ENCODE peak calls at places on chromosomes 1 and 21, in four cellular contexts. K, C, G and S are unnamed samples. For H3K4me1, the result is how much of the 10 kb centered on the place peaks cover.

GRCh38 chr1:247769603-247770002 is 9.2 kb upstream of the OR1C1 start:
- DNase-seq in K (no peak), C (no peak), G (no peak), S (no peak)

GRCh38 chr1:96568639-96569038 is 152.9 kb upstream of the PTBP2 start:
- DNase-seq in K (no peak), C (no peak), G (no peak), S (no peak)

GRCh38 chr1:240235521-240236288 is 144.0 kb downstream of the FMN2 start:
- DNase-seq in K (no peak), C (no peak), G (no peak), S (no peak)

GRCh38 chr1:63987014-63987630 is 213.3 kb downstream of the ROR1 start:
- DNase-seq in K (no peak), C (no peak), G (no peak), S (no peak)

GRCh38 chr1:201614262-201615015 is 75.5 kb downstream of the NAV1 start:
- DNase-seq in K (peak), C (peak), G (peak), S (no peak)

GRCh38 chr21:31446206-31446900 is 102.3 kb upstream of the TIAM1 start:
- DNase-seq in K (no peak), C (no peak), G (no peak), S (no peak)

GRCh38 chr1:52659356-52659755 is 26.4 kb downstream of the SHISAL2A start:
- DNase-seq in K (no peak), C (no peak), G (no peak), S (no peak)

GRCh38 chr21:37503848-37504467 is 137.4 kb downstream of the DYRK1A start:
- DNase-seq in K (no peak), C (no peak), G (no peak), S (no peak)

GRCh38 chr1:79554620-79555160 is 548.2 kb upstream of the ADGRL4 start:
- DNase-seq in K (no peak), C (no peak), G (no peak), S (no peak)

GRCh38 chr1:150127868-150128267 is 21.8 kb upstream of the PLEKHO1 start:
- DNase-seq in K (no peak), C (no peak), G (no peak), S (no peak)

GRCh38 chr1:156160744-156161181 is 7.4 kb downstream of the SEMA4A start:
- DNase-seq in K (peak), C (peak), G (peak), S (peak)

GRCh38 chr1:185559684-185560310 is 174.4 kb upstream of the HMCN1 start:
- DNase-seq in K (peak), C (peak), G (peak), S (peak)

GRCh38 chr1:2875677-2876531 is 74.4 kb upstream of the TTC34 start:
- DNase-seq in K (no peak), C (peak), G (peak), S (no peak)

GRCh38 chr1:173864179-173864867 is 3.5 kb downstream of the GAS5 start:
- DNase-seq in K (no peak), C (no peak), G (peak), S (no peak)

GRCh38 chr1:58883888-58884482 is 100.1 kb upstream of the JUN start:
- DNase-seq in K (no peak), C (no peak), G (peak), S (no peak)

GRCh38 chr1:125065821-125066180 is 3881.0 kb downstream of the SRGAP2C start:
- DNase-seq in K (no peak), C (no peak), G (no peak), S (no peak)

GRCh38 chr21:37601027-37601426 is 234.5 kb downstream of the DYRK1A start:
- DNase-seq in K (no peak), C (no peak), G (no peak), S (no peak)

GRCh38 chr1:6484826-6485139 is 6.7 kb downstream of the PLEKHG5 start:
- DNase-seq in K (no peak), C (no peak), G (no peak), S (no peak)

GRCh38 chr1:200535605-200536004 is 84.9 kb downstream of the KIF14 start:
- DNase-seq in K (no peak), C (peak), G (no peak), S (peak)

GRCh38 chr1:94801919-94802546 is 18.1 kb upstream of the SLC44A3 start:
- DNase-seq in K (no peak), C (no peak), G (peak), S (peak)

GRCh38 chr1:238176441-238176840 is 285.7 kb upstream of the ZP4 start:
- DNase-seq in K (no peak), C (no peak), G (no peak), S (no peak)

GRCh38 chr1:13899856-13900255 is 199.9 kb downstream of the PRDM2 start:
- DNase-seq in K (no peak), C (no peak), G (no peak), S (no peak)

GRCh38 chr1:89990976-89991831 is 3.7 kb upstream of the ZNF326 start:
- DNase-seq in K (no peak), C (no peak), G (peak), S (no peak)

GRCh38 chr1:64915381-64916274 is 50.7 kb downstream of the JAK1 start:
- DNase-seq in K (no peak), C (peak), G (no peak), S (peak)

GRCh38 chr1:24909388-24909898 is 20.6 kb downstream of the RUNX3 start:
- DNase-seq in K (no peak), C (peak), G (peak), S (peak)

GRCh38 chr1:42340093-42340492 is 5.1 kb upstream of the FOXJ3 start:
- DNase-seq in K (no peak), C (peak), G (no peak), S (peak)

GRCh38 chr1:11174271-11174942 is 14.7 kb upstream of the ANGPTL7 start:
- DNase-seq in K (no peak), C (no peak), G (no peak), S (no peak)

GRCh38 chr1:9629445-9630201 is 21.9 kb upstream of the PIK3CD start:
- DNase-seq in K (peak), C (peak), G (peak), S (peak)

GRCh38 chr1:172980456-172980855 is 70.3 kb downstream of the TNFSF18 start:
- DNase-seq in K (no peak), C (no peak), G (no peak), S (no peak)

GRCh38 chr1:15952317-15953258 is 23.3 kb downstream of the ZBTB17 start:
- DNase-seq in K (no peak), C (no peak), G (peak), S (no peak)

GRCh38 chr1:9119745-9120144 is 9.2 kb downstream of the GPR157 start:
- DNase-seq in K (no peak), C (no peak), G (no peak), S (peak)

GRCh38 chr1:218496561-218496960 is 151.4 kb downstream of the TGFB2 start:
- DNase-seq in K (no peak), C (no peak), G (no peak), S (no peak)

GRCh38 chr1:205533729-205534443 is 29.4 kb downstream of the CDK18 start:
- DNase-seq in K (no peak), C (no peak), G (no peak), S (no peak)

GRCh38 chr1:23570001-23570691 is 10.8 kb upstream of the ID3 start:
- DNase-seq in K (no peak), C (no peak), G (no peak), S (no peak)
- H3K4me1 ChIP-seq in K (under half), C (under half), G (under half), S (under half)

GRCh38 chr1:44819594-44820327 is 11.4 kb downstream of the BTBD19 start:
- DNase-seq in K (peak), C (peak), G (peak), S (peak)
- TF ChIP-seq POLR2A in K (peak), C (no peak), G (peak), S (peak)

DNA sequence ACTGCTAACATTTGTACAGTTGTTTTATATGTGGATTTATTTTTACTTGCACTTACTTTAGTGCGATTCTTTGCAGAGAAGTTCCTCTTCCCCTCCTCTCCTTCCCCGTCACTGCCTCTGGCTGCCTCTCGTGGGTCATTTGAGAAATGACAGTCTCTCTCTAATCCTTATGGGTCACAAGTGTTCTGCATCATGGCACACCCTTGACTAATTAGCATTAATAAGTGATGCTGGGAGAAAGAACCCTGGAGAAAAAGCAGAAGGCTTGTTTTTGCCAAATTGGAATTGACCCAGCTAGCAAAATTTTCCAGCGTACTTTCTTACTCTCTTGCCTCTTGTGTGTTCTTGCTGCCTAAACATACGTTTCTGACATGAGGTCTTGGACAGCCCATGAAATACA is 301.2 kb downstream of the DUSP10 start:
- DNase-seq in K (no peak), C (no peak), G (no peak), S (no peak)
- H3K4me3 ChIP-seq in K (no peak), C (no peak), G (no peak), S (no peak)

GRCh38 chr1:180253585-180254495 is 23.8 kb downstream of the LHX4 start:
- DNase-seq in K (no peak), C (no peak), G (no peak), S (no peak)
- H3K4me1 ChIP-seq in K (under half), C (under half), G (under half), S (under half)

DNA sequence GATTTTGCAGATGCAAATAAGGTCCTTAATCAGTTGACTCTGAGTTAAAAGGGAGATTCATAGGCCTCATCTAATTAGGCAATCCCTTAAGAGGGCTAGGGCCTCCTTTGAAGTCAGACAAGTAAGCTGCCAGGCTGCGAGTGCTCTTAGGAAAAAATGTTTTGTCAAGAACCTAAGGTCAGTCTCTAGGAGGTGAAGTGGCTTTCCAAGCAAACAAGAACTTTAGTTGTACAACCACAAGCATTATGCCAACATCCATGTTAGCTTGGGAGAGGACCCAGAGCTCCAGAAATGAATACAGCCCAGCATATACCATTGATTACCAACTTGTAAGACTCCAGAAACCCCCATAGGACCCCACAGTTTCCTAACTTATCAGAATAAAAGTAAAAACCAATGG is 1366.2 kb downstream of the PLA2G4A start:
- DNase-seq in K (no peak), C (no peak), G (no peak), S (no peak)
- TF ChIP-seq POLR2A in K (no peak), C (no peak), G (no peak), S (no peak)

DNA sequence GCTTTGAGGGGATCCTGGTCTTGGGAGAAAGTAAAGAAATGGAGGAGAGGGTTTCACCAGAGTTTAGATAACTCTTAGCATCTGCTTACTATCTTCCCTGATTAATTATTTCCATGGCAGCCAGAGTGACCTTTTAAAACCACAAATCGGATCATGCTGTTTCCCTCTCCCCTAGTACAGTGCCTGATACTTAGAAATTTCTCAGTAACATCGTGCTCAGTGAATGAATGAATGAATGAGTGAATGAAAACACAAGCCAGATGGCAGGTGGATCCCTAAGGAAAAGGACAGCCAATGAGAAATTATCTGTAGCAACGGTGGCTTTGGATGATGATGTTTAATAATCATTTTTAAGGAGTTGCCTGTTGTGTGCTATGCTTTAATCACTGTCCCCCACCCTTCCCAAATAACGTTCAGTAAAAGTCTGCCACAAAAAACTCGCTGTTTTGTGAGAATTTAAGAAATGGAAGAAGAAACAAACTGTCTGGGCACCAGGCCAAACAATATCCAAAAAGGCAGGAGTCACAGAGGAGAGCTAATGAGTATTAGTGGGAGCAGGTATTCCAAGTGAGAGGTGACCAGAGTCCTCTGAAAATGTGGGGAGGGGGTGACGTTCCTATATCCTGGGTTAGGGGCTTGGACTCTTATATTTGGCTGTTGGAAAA is 737 bp upstream of the SMAP2 start:
- DNase-seq in K (no peak), C (no peak), G (peak), S (no peak)
- H3K4me3 ChIP-seq in K (peak), C (peak), G (peak), S (no peak)

GRCh38 chr1:39398278-39399010 is 93.0 kb upstream of the BMP8A start:
- DNase-seq in K (peak), C (peak), G (peak), S (peak)
- H3K4me1 ChIP-seq in K (half or more), C (half or more), G (half or more), S (under half)

GRCh38 chr21:40178726-40179125 is 311.5 kb downstream of the PCP4 start:
- DNase-seq in K (no peak), C (no peak), G (no peak), S (no peak)
- TF ChIP-seq POLR2A in K (no peak), C (no peak), G (no peak), S (no peak)